ENCODE peak calls at places on chromosomes 13 and 19, in ten cellular contexts. One of them, this sample, is unnamed. For H3K4me1, the result is how much of the 10 kb centered on the place peaks cover.

GRCh38 chr13:103006706-103007426 is 59.4 kb downstream of the SLC10A2 start:
- DNase-seq in A549: no peak
- DNase-seq in heart left ventricle: no peak
- DNase-seq in tibial nerve: no peak
- DNase-seq in gastrocnemius medialis: no peak
- DNase-seq in stomach: no peak
- DNase-seq in body of pancreas: no peak
- DNase-seq in thyroid gland: no peak
- DNase-seq in endothelial cell of umbilical vein: no peak
- DNase-seq in esophagus squamous epithelium: no peak
- DNase-seq in this sample: no peak

GRCh38 chr19:43148233-43148632 is 38.1 kb downstream of the PSG5 start:
- DNase-seq in tibial nerve: no peak
- DNase-seq in thyroid gland: no peak
- DNase-seq in gastrocnemius medialis: no peak
- DNase-seq in A549: no peak
- DNase-seq in heart left ventricle: no peak
- DNase-seq in stomach: no peak
- DNase-seq in endothelial cell of umbilical vein: no peak
- DNase-seq in esophagus squamous epithelium: no peak
- DNase-seq in body of pancreas: no peak
- DNase-seq in this sample: no peak

GRCh38 chr19:14446336-14447036 is 13.4 kb downstream of the PKN1 start:
- DNase-seq in thyroid gland: no peak
- DNase-seq in endothelial cell of umbilical vein: no peak
- DNase-seq in tibial nerve: no peak
- DNase-seq in stomach: no peak
- DNase-seq in esophagus squamous epithelium: no peak
- DNase-seq in body of pancreas: no peak
- DNase-seq in heart left ventricle: no peak
- DNase-seq in gastrocnemius medialis: no peak
- DNase-seq in A549: no peak
- DNase-seq in this sample: no peak

GRCh38 chr13:109425821-109426689 is 360.3 kb downstream of the IRS2 start:
- DNase-seq in heart left ventricle: no peak
- DNase-seq in esophagus squamous epithelium: no peak
- DNase-seq in thyroid gland: no peak
- DNase-seq in A549: no peak
- DNase-seq in stomach: no peak
- DNase-seq in gastrocnemius medialis: no peak
- DNase-seq in body of pancreas: no peak
- DNase-seq in tibial nerve: no peak
- DNase-seq in endothelial cell of umbilical vein: no peak
- DNase-seq in this sample: no peak

GRCh38 chr19:33325920-33326319 is 23.6 kb upstream of the CEBPA start:
- DNase-seq in stomach: no peak
- DNase-seq in endothelial cell of umbilical vein: no peak
- DNase-seq in thyroid gland: no peak
- DNase-seq in gastrocnemius medialis: peak
- DNase-seq in body of pancreas: peak
- DNase-seq in heart left ventricle: no peak
- DNase-seq in esophagus squamous epithelium: no peak
- DNase-seq in tibial nerve: no peak
- DNase-seq in A549: no peak
- DNase-seq in this sample: no peak

GRCh38 chr19:28292822-28293500 is 920.0 kb downstream of the UQCRFS1 start:
- DNase-seq in esophagus squamous epithelium: no peak
- DNase-seq in body of pancreas: no peak
- DNase-seq in endothelial cell of umbilical vein: peak
- DNase-seq in A549: no peak
- DNase-seq in tibial nerve: no peak
- DNase-seq in gastrocnemius medialis: no peak
- DNase-seq in thyroid gland: no peak
- DNase-seq in stomach: no peak
- DNase-seq in heart left ventricle: peak
- DNase-seq in this sample: no peak

GRCh38 chr13:23348270-23349126 is 85.0 kb downstream of the SACS start:
- DNase-seq in A549: peak
- DNase-seq in heart left ventricle: no peak
- DNase-seq in thyroid gland: no peak
- DNase-seq in endothelial cell of umbilical vein: no peak
- DNase-seq in tibial nerve: no peak
- DNase-seq in body of pancreas: no peak
- DNase-seq in stomach: no peak
- DNase-seq in esophagus squamous epithelium: no peak
- DNase-seq in gastrocnemius medialis: no peak
- DNase-seq in this sample: no peak

GRCh38 chr19:3402631-3403443 is 36.5 kb downstream of the NFIC start:
- DNase-seq in heart left ventricle: no peak
- DNase-seq in body of pancreas: no peak
- DNase-seq in esophagus squamous epithelium: no peak
- DNase-seq in stomach: no peak
- DNase-seq in gastrocnemius medialis: no peak
- DNase-seq in thyroid gland: no peak
- DNase-seq in tibial nerve: no peak
- DNase-seq in A549: no peak
- DNase-seq in endothelial cell of umbilical vein: no peak
- DNase-seq in this sample: no peak

GRCh38 chr13:76239031-76239680 is 603.0 kb downstream of the LMO7 start:
- DNase-seq in esophagus squamous epithelium: no peak
- DNase-seq in stomach: no peak
- DNase-seq in tibial nerve: no peak
- DNase-seq in thyroid gland: no peak
- DNase-seq in endothelial cell of umbilical vein: no peak
- DNase-seq in body of pancreas: no peak
- DNase-seq in heart left ventricle: no peak
- DNase-seq in A549: no peak
- DNase-seq in gastrocnemius medialis: no peak
- DNase-seq in this sample: no peak

DNA sequence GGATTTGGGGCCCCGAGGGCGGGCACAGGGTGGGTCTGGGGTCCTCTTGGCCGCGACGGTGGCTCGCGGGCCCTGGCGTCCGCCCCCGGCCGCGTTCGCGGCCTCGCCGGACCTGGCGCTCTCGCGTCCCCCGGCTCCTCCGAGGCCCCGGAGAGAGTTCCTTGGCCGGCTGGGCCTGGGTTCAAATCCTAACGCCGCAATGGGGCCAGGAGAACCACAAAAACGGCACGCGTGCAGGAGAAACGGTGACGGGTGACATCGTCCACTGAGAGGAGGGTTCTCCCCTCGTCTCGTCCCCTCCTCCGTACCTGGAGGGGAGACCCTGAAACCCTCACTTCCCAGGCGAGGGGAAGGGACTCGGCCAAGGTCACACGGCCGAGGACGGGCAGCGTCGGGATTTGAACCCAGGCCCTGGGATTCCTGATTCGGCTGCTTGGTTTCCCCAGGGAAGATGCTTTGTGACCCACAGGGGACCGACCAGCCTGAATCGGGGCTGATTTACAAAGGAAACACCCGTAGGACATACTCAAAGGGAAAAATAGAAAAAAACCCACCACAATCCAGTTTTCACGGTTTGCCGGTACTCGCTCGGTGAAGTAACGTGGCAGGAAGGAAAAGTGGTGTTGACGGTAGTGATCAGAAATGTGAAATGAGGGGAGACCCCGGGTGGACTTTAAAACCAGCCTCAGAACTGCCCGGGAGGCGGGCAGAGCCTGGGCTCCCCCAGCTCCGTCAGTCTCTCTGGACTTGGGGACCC is 692 bp downstream of the SAFB start:
- DNase-seq in body of pancreas: no peak
- DNase-seq in heart left ventricle: no peak
- DNase-seq in esophagus squamous epithelium: no peak
- DNase-seq in gastrocnemius medialis: no peak
- DNase-seq in endothelial cell of umbilical vein: peak
- DNase-seq in stomach: no peak
- DNase-seq in thyroid gland: no peak
- DNase-seq in tibial nerve: no peak
- DNase-seq in A549: no peak
- DNase-seq in this sample: peak
- H3K4me1 ChIP-seq in body of pancreas: half or more
- H3K4me1 ChIP-seq in heart left ventricle: half or more
- H3K4me1 ChIP-seq in esophagus squamous epithelium: half or more
- H3K4me1 ChIP-seq in gastrocnemius medialis: half or more
- H3K4me1 ChIP-seq in endothelial cell of umbilical vein: under half
- H3K4me1 ChIP-seq in stomach: half or more
- H3K4me1 ChIP-seq in thyroid gland: under half
- H3K4me1 ChIP-seq in tibial nerve: half or more
- H3K4me1 ChIP-seq in A549: under half
- H3K4me1 ChIP-seq in this sample: under half

GRCh38 chr13:36347826-36348225 is 1.6 kb upstream of the SPART start:
- DNase-seq in thyroid gland: no peak
- DNase-seq in endothelial cell of umbilical vein: no peak
- DNase-seq in A549: no peak
- DNase-seq in gastrocnemius medialis: no peak
- DNase-seq in tibial nerve: no peak
- DNase-seq in body of pancreas: no peak
- DNase-seq in heart left ventricle: no peak
- DNase-seq in stomach: no peak
- DNase-seq in esophagus squamous epithelium: no peak
- DNase-seq in this sample: no peak

GRCh38 chr13:36345438-36346221 is 564 bp downstream of the SPART start:
- DNase-seq in endothelial cell of umbilical vein: peak
- DNase-seq in stomach: peak
- DNase-seq in gastrocnemius medialis: peak
- DNase-seq in thyroid gland: peak
- DNase-seq in body of pancreas: peak
- DNase-seq in heart left ventricle: peak
- DNase-seq in esophagus squamous epithelium: no peak
- DNase-seq in A549: peak
- DNase-seq in tibial nerve: peak
- DNase-seq in this sample: no peak

GRCh38 chr13:36344886-36345437 is 1.2 kb downstream of the SPART start:
- DNase-seq in A549: no peak
- DNase-seq in stomach: no peak
- DNase-seq in heart left ventricle: no peak
- DNase-seq in thyroid gland: peak
- DNase-seq in tibial nerve: no peak
- DNase-seq in gastrocnemius medialis: no peak
- DNase-seq in body of pancreas: no peak
- DNase-seq in endothelial cell of umbilical vein: no peak
- DNase-seq in esophagus squamous epithelium: no peak
- DNase-seq in this sample: no peak

GRCh38 chr13:36344173-36344572 is 2.0 kb downstream of the SPART start:
- DNase-seq in gastrocnemius medialis: peak
- DNase-seq in body of pancreas: no peak
- DNase-seq in esophagus squamous epithelium: no peak
- DNase-seq in stomach: no peak
- DNase-seq in endothelial cell of umbilical vein: no peak
- DNase-seq in heart left ventricle: no peak
- DNase-seq in tibial nerve: no peak
- DNase-seq in A549: peak
- DNase-seq in thyroid gland: no peak
- DNase-seq in this sample: no peak

DNA sequence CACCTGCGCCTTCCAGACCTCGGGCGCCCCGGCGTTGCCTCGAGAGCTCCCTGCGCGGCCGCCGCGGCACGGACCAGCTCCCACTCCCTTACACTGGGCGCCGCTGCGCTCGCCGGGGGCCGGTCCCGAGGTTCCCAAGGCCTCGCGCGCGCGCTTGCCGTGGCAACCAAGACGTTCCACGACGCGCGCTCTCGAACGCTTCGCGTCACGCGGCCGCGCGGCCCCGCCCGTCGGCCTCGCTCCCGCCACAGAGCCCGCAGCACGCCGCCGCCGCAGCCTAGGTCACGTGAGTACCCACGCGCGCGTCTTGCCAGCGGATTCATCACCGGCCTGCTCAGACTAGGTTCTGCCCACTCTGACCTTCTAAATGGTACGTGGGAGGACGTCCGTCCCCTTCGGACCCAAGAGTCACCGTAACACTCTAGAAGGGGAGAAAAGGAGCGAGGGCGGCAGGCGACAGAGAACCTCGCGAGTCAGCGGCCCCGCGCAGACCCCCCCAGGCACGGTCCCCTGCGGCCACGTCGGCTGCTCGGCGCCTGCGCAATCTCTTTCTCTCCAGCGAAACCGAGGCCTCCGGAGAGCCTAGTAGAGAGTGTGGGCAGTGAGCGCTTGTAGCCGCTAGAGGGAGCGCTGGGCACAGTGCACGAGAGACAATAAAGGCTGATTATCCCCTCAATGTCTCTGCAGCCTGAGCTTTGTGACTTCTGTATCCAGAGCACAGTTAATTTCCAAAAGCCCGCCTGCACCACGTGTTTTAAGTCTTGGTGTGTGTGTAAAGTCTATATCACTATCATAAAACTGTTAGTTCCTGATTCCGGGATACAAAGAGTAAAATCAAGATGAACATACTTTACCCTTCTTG is at the start of gene SPART:
- DNase-seq in tibial nerve: peak
- DNase-seq in A549: peak
- DNase-seq in esophagus squamous epithelium: peak
- DNase-seq in endothelial cell of umbilical vein: peak
- DNase-seq in thyroid gland: peak
- DNase-seq in body of pancreas: peak
- DNase-seq in heart left ventricle: peak
- DNase-seq in stomach: peak
- DNase-seq in gastrocnemius medialis: peak
- DNase-seq in this sample: peak
- TF ChIP-seq POLR2A in tibial nerve: peak
- TF ChIP-seq POLR2A in A549: no peak
- TF ChIP-seq POLR2A in esophagus squamous epithelium: peak
- TF ChIP-seq POLR2A in endothelial cell of umbilical vein: no peak
- TF ChIP-seq POLR2A in thyroid gland: no peak
- TF ChIP-seq POLR2A in body of pancreas: peak
- TF ChIP-seq POLR2A in heart left ventricle: no peak
- TF ChIP-seq POLR2A in stomach: no peak
- TF ChIP-seq POLR2A in gastrocnemius medialis: peak
- TF ChIP-seq POLR2A in this sample: peak

GRCh38 chr13:52812941-52813340 is 35.5 kb downstream of the PCDH8 start:
- DNase-seq in tibial nerve: no peak
- DNase-seq in thyroid gland: no peak
- DNase-seq in body of pancreas: no peak
- DNase-seq in endothelial cell of umbilical vein: no peak
- DNase-seq in esophagus squamous epithelium: no peak
- DNase-seq in gastrocnemius medialis: no peak
- DNase-seq in A549: no peak
- DNase-seq in heart left ventricle: no peak
- DNase-seq in stomach: no peak
- DNase-seq in this sample: no peak
- H3K4me1 ChIP-seq in tibial nerve: under half
- H3K4me1 ChIP-seq in thyroid gland: under half
- H3K4me1 ChIP-seq in body of pancreas: under half
- H3K4me1 ChIP-seq in endothelial cell of umbilical vein: under half
- H3K4me1 ChIP-seq in esophagus squamous epithelium: under half
- H3K4me1 ChIP-seq in gastrocnemius medialis: under half
- H3K4me1 ChIP-seq in A549: under half
- H3K4me1 ChIP-seq in heart left ventricle: under half
- H3K4me1 ChIP-seq in stomach: under half
- H3K4me1 ChIP-seq in this sample: under half

GRCh38 chr19:38930776-38931761 is at the start of gene MRPS12:
- DNase-seq in body of pancreas: peak
- DNase-seq in thyroid gland: peak
- DNase-seq in A549: peak
- DNase-seq in esophagus squamous epithelium: peak
- DNase-seq in tibial nerve: peak
- DNase-seq in stomach: peak
- DNase-seq in gastrocnemius medialis: peak
- DNase-seq in heart left ventricle: peak
- DNase-seq in endothelial cell of umbilical vein: peak
- DNase-seq in this sample: peak
- TF ChIP-seq POLR2A in body of pancreas: no peak
- TF ChIP-seq POLR2A in thyroid gland: no peak
- TF ChIP-seq POLR2A in A549: peak
- TF ChIP-seq POLR2A in esophagus squamous epithelium: peak
- TF ChIP-seq POLR2A in tibial nerve: no peak
- TF ChIP-seq POLR2A in stomach: no peak
- TF ChIP-seq POLR2A in gastrocnemius medialis: peak
- TF ChIP-seq POLR2A in heart left ventricle: no peak
- TF ChIP-seq POLR2A in endothelial cell of umbilical vein: peak
- TF ChIP-seq POLR2A in this sample: peak